ENCODE peak calls at places on chromosomes 13 and 19, in five cellular contexts. S is HCT116, M is prostate gland, Z is GM23338, T is suprapubic skin. J is an unnamed sample.

GRCh38 chr19:5292453-5292842 is 48.2 kb downstream of the PTPRS start:
- DNase-seq in S (no peak), M (peak), Z (no peak), T (no peak), J (no peak)

GRCh38 chr19:52665529-52665928 is 27.4 kb upstream of the ZNF83 start:
- DNase-seq in S (peak), M (no peak), Z (no peak), T (no peak), J (no peak)

GRCh38 chr13:73938375-73939070 is 195.7 kb downstream of the KLF12 start:
- DNase-seq in S (peak), M (no peak), Z (no peak), T (no peak), J (no peak)

GRCh38 chr13:30763786-30764440 is 28.6 kb downstream of the ALOX5AP start:
- DNase-seq in S (no peak), M (no peak), Z (no peak), T (no peak), J (no peak)

GRCh38 chr19:11382898-11383705 is 1.0 kb downstream of the EPOR start:
- DNase-seq in S (peak), M (no peak), Z (peak), T (no peak), J (no peak)

GRCh38 chr19:42653841-42654240 is 59.1 kb upstream of the CEACAM8 start:
- DNase-seq in S (no peak), M (no peak), Z (peak), T (no peak), J (no peak)

GRCh38 chr19:459724-460511 is 915 bp downstream of the SHC2 start:
- DNase-seq in S (no peak), M (peak), Z (peak), T (no peak), J (peak)

GRCh38 chr19:58397533-58398037 is 2.1 kb downstream of the RNF225 start:
- DNase-seq in S (no peak), M (no peak), Z (no peak), T (peak), J (no peak)

GRCh38 chr13:64753606-64754005 is 2476.5 kb downstream of the PCDH9 start:
- DNase-seq in S (no peak), M (no peak), Z (no peak), T (no peak), J (no peak)

GRCh38 chr19:17779281-17779930 is 15.5 kb upstream of the B3GNT3 start:
- DNase-seq in S (peak), M (no peak), Z (peak), T (no peak), J (peak)

GRCh38 chr13:110411316-110412105 is 104.4 kb downstream of the COL4A2 start:
- DNase-seq in S (no peak), M (no peak), Z (no peak), T (no peak), J (no peak)

GRCh38 chr19:13082192-13083007 is 20.3 kb downstream of the LYL1 start:
- DNase-seq in S (no peak), M (no peak), Z (peak), T (no peak), J (no peak)

GRCh38 chr13:113759525-113760137 is 605 bp downstream of the TMEM255B start:
- DNase-seq in S (no peak), M (no peak), Z (peak), T (no peak), J (no peak)

GRCh38 chr13:20472531-20472930 is 53.1 kb downstream of the CRYL1 start:
- DNase-seq in S (no peak), M (no peak), Z (no peak), T (no peak), J (no peak)

GRCh38 chr13:28486144-28486543 is 8.8 kb downstream of the FLT1 start:
- DNase-seq in S (no peak), M (no peak), Z (no peak), T (no peak), J (no peak)

GRCh38 chr19:10927691-10928562 is 512 bp downstream of the YIPF2 start:
- DNase-seq in S (no peak), M (no peak), Z (no peak), T (no peak), J (no peak)

GRCh38 chr19:16714702-16715294 is 4.8 kb upstream of the NWD1 start:
- DNase-seq in S (peak), M (peak), Z (peak), T (no peak), J (no peak)

GRCh38 chr19:11361771-11362731 is 6.8 kb downstream of the PLPPR2 start:
- DNase-seq in S (no peak), M (no peak), Z (peak), T (no peak), J (no peak)

GRCh38 chr19:45323671-45324081 is 1.0 kb upstream of the CKM start:
- DNase-seq in S (no peak), M (no peak), Z (peak), T (no peak), J (no peak)

GRCh38 chr13:75993823-75994222 is 357.7 kb downstream of the LMO7 start:
- DNase-seq in S (no peak), M (no peak), Z (no peak), T (no peak), J (no peak)

GRCh38 chr13:20776751-20777150 is 3.0 kb upstream of the EEF1AKMT1 start:
- DNase-seq in S (no peak), M (no peak), Z (peak), T (no peak), J (no peak)

GRCh38 chr19:38617764-38618589 is at the start of gene MAP4K1:
- DNase-seq in S (no peak), M (peak), Z (peak), T (no peak), J (no peak)

GRCh38 chr13:112803422-112803821 is 113.6 kb downstream of the ATP11A start:
- DNase-seq in S (no peak), M (no peak), Z (no peak), T (no peak), J (no peak)

DNA sequence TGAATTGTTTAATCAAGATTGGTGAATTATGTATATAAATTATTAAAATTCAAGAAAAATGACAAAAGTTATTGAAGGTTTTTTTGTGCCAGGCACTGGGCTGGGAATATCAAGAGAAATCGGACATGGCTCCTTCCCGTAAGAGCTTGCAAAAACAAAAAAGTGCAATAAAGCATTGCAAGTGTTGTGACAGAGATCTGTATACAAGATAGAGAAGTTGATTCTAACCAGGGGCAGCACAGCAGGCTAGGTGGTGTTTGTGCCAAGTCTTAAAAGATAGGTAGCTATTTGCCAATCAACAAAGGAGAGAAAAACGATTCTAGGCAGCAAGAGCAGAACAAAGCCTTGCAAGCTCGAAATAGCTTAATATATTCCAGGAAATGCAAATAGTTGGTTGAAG is 123.7 kb upstream of the WASF3 start:
- DNase-seq in S (no peak), M (no peak), Z (no peak), T (no peak), J (no peak)
- TF ChIP-seq POLR2AphosphoS5 in S (no peak), M (no peak), Z (no peak), T (no peak), J (no peak)

GRCh38 chr19:35987571-35987896 is 7.5 kb upstream of the SDHAF1 start:
- DNase-seq in S (no peak), M (no peak), Z (no peak), T (no peak), J (no peak)
- TF ChIP-seq CTCF in S (no peak), M (no peak), Z (peak), T (no peak), J (no peak)

DNA sequence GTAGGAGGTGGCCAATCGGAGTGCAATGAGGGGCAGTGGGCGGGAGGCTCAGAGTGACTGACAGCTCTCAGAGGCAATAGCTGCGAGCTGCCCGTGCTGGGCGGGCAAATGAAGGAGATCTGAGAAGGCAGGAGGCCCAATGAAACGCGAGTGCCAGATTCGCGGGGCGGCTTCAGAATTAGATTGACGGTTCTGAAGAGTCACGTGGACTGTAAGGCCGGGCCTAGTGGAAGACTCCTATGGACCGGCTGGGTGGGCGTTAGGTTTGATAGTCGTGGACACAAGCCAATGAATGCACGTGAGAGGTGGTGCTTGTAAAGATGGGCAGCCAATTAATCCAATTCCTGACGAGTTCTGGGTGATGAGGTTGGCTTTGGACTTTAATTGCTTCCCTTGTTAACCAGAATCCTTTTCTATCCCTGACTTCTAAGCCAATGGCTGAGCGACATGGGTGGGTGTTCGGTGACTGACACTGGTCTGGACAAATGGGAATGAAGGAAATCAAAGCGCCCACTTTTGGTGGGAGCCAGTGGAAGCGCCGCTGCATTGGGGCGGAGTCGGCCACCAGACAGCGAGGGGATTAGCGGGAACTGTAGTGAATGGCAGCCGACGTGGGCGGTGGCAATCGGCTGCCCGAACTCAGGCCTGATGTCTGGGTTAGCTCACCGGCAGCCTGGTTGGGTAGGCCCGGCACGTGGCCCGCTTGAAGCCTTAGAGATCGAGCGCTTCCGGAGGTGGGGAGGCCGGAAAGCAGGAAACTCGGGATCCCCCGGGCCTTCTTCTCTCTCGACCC is 524 bp upstream of the KHSRP start:
- DNase-seq in S (peak), M (peak), Z (peak), T (peak), J (peak)
- TF ChIP-seq POLR2AphosphoS5 in S (peak), M (peak), Z (no peak), T (peak), J (peak)

GRCh38 chr13:43786766-43787517 is at the start of gene ENOX1:
- DNase-seq in S (peak), M (peak), Z (peak), T (peak), J (no peak)
- TF ChIP-seq CTCF in S (no peak), M (no peak), Z (no peak), T (no peak), J (peak)

DNA sequence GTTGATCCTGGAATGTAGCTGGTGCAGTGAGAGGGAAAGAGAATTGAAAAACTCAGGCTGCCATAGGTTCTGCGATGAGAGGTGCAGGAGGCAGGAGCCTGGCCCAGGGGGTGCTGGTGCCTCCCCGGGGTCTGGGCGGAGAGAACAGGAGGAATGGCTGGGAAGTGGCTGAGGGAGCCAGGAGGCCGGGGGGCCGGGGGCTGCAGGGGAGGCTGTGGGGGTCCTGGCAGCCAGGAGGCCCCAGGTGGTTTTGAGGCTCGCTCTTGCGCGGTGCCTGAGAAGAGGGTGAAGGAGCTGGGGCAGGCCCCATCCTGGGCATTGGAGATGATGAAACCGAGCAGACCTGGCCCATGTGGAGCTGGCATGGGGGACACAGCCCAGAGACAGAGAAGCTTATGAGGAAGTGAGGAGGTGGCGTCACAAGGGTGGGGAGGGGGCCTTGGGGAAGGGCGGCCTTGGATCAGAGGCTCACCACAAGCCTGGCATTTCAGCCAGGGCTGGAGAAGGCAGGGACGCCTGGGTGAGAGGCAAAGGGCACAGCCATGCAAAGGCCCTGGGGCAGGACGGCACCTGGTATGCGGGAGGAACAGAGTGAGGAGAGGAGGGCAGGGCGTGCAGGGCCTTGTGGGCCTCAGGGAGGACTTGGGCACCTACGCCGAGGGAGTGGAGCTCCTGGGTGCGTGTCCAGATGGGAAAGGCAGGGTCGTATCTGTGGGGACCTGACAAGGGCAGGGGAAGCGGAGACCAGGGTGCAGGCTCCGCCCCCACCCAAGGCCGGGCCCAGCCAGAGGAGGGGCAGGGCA is 1.3 kb upstream of the TEKTIP1 start:
- DNase-seq in S (no peak), M (no peak), Z (no peak), T (peak), J (no peak)
- TF ChIP-seq POLR2AphosphoS5 in S (peak), M (no peak), Z (no peak), T (no peak), J (no peak)

DNA sequence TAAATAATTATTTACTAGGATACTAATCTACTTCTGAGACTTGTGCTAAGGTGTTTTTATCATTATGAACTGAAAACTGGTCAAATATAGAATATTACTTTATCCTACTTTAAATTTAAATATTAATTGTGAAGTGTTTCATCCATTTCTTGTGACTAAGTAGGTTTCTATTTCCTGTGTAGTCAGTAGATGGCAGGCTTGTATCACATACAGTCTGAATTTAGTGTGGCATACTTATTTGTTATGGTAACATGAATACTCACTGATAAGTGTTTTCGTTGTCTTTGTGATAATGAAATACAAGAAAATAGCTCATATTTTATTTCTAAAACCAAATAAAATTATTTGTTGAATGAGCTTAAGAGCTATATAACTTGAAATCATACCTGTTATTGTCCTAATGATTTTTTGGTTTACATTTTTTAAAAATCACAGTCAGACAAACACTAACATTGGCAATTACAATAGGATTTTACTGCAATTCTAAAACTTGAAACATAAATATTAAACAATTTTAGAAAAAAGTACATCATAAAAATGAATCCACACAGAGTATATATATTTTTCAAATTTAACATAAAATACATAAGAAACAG is 904.6 kb upstream of the PCDH20 start:
- DNase-seq in S (peak), M (no peak), Z (peak), T (no peak), J (no peak)
- TF ChIP-seq CTCF in S (peak), M (no peak), Z (peak), T (peak), J (peak)

DNA sequence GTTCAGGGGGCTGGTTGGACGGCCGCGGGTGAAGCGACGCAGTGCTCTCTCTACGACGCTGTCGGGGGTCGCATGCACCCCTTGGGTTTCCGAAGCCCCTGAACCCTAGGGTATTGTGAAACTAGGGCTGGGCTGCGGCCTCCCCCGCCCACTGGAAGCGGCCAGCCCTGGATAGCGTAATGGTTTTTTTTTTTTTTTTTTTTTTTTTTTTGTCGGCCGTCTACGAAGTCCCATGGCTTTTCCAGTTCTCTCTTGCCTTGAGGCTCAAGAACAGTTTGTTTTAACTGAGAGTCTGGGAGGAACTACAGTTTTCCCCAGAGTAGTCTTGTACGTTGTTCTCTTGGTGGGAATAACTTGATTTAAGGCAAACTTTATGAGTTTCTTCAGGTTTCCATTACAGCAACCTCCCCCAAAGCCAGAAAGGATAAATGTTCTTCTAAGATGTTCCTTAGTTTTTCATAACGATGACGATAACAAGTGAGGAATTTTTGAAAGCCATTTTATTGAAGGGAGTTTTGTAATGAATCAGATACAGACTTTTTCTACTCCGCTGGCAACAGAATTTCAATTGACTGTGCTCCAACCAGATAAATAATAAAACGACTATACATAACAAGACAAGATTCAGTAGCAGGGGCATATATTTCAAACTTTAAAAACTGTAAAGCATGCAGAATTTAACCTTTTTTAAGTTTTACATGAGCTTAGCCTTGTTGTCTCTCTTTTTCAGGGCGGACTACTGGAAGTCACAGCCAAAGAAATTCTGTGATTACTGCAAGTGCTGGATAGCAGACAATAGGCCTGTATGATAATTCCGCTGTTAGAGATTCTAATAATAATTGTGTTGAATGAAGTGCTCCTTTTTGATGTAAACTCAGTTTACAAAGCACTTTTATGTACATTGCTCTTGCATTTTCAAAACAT is 867 bp downstream of the WBP4 start:
- DNase-seq in S (peak), M (no peak), Z (peak), T (no peak), J (no peak)
- TF ChIP-seq POLR2AphosphoS5 in S (no peak), M (no peak), Z (no peak), T (no peak), J (no peak)

GRCh38 chr13:55199132-55199531 is 1941.6 kb upstream of the PRR20A start:
- DNase-seq in S (no peak), M (no peak), Z (peak), T (no peak), J (no peak)
- TF ChIP-seq CTCF in S (no peak), M (no peak), Z (peak), T (no peak), J (no peak)

GRCh38 chr13:25689539-25689938 is 317.8 kb downstream of the ATP8A2 start:
- DNase-seq in S (no peak), M (no peak), Z (no peak), T (no peak), J (no peak)

GRCh38 chr13:25690582-25690981 is 318.8 kb downstream of the ATP8A2 start:
- DNase-seq in S (no peak), M (no peak), Z (no peak), T (no peak), J (no peak)

GRCh38 chr13:25688524-25688923 is 316.8 kb downstream of the ATP8A2 start:
- DNase-seq in S (no peak), M (no peak), Z (no peak), T (no peak), J (no peak)

GRCh38 chr13:25686831-25687495 is 315.2 kb downstream of the ATP8A2 start:
- DNase-seq in S (no peak), M (no peak), Z (no peak), T (no peak), J (no peak)

DNA sequence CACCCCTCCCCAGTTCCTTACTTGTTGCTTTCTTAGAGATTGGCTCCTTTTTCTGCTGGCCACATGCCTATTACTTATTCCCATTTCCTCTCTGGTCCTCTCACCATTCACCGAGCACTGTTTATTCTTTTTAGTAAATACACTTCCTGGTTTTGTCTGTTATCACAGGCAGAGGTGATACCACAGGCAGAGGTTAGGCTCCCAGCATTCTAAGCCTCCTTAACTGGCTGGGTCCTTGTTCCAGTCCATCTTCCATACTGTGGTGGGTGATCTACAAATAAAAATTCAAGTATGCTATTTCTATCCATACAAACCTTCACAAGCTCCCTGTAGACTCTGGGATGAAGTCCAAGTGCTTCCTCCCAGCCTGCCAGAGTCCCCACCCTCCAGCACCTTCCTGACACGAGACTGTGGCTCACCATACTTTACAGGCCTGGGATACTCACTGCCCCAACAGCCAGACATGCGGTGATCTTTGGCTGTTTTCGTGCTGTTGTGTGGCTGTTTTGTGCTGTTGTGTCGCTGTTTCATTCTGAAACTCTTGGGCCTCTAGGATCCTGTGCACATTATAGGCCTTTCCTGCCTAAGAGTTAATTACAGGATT is 315.9 kb downstream of the ATP8A2 start:
- DNase-seq in S (no peak), M (peak), Z (no peak), T (no peak), J (no peak)
- TF ChIP-seq POLR2AphosphoS5 in S (no peak), M (no peak), Z (no peak), T (no peak), J (no peak)